ENCODE peak calls at places on chromosomes 2 and 18, in eight cellular contexts. H is AG10803, L is gastrocnemius medialis, M is spleen, V is BJ, J is Peyer's patch, E is fibroblast of lung, A is mammary epithelial cell. Z is an unnamed sample.

GRCh38 chr2:44101246-44101645 is 67.4 kb upstream of the PPM1B start:
- DNase-seq in H (no peak), L (no peak), M (no peak), V (no peak), J (no peak), E (no peak), A (no peak), Z (no peak)

GRCh38 chr2:205967391-205968075 is 118.4 kb downstream of the INO80D start:
- DNase-seq in H (peak), L (no peak), M (no peak), V (no peak), J (no peak), E (peak), A (no peak), Z (peak)

GRCh38 chr2:18093196-18093595 is 214.7 kb downstream of the KCNS3 start:
- DNase-seq in H (no peak), L (no peak), M (no peak), V (no peak), J (no peak), E (no peak), A (no peak), Z (no peak)

GRCh38 chr2:171405546-171405945 is 28.2 kb downstream of the METTL8 start:
- DNase-seq in H (no peak), L (no peak), M (no peak), V (no peak), J (no peak), E (no peak), A (no peak), Z (no peak)

GRCh38 chr18:80202264-80202998 is 44.9 kb downstream of the PARD6G start:
- DNase-seq in H (no peak), L (no peak), M (no peak), V (no peak), J (no peak), E (peak), A (no peak), Z (no peak)

GRCh38 chr2:64319930-64320329 is 134.0 kb upstream of the LGALSL start:
- DNase-seq in H (no peak), L (no peak), M (no peak), V (no peak), J (no peak), E (no peak), A (no peak), Z (no peak)

GRCh38 chr2:67145851-67146250 is 251.3 kb upstream of the ETAA1 start:
- DNase-seq in H (no peak), L (no peak), M (no peak), V (no peak), J (no peak), E (peak), A (no peak), Z (peak)

GRCh38 chr2:6068441-6068935 is 376.3 kb downstream of the SOX11 start:
- DNase-seq in H (no peak), L (no peak), M (no peak), V (no peak), J (no peak), E (no peak), A (no peak), Z (no peak)

GRCh38 chr18:32714571-32715148 is 58.2 kb downstream of the KLHL14 start:
- DNase-seq in H (peak), L (no peak), M (no peak), V (no peak), J (peak), E (peak), A (peak), Z (peak)

GRCh38 chr18:3067213-3068118 is 54.5 kb upstream of the LPIN2 start:
- DNase-seq in H (no peak), L (no peak), M (no peak), V (no peak), J (no peak), E (no peak), A (no peak), Z (no peak)

GRCh38 chr2:105571445-105571987 is 172.7 kb upstream of the FHL2 start:
- DNase-seq in H (no peak), L (no peak), M (no peak), V (no peak), J (no peak), E (no peak), A (no peak), Z (no peak)

GRCh38 chr2:221569342-221570278 is 2.5 kb downstream of the EPHA4 start:
- DNase-seq in H (no peak), L (no peak), M (peak), V (no peak), J (no peak), E (no peak), A (no peak), Z (no peak)

GRCh38 chr18:2921778-2922177 is 75.0 kb downstream of the EMILIN2 start:
- DNase-seq in H (no peak), L (no peak), M (no peak), V (no peak), J (peak), E (no peak), A (no peak), Z (no peak)

GRCh38 chr2:168661404-168661869 is 141.0 kb upstream of the NOSTRIN start:
- DNase-seq in H (no peak), L (no peak), M (no peak), V (no peak), J (no peak), E (no peak), A (no peak), Z (no peak)

GRCh38 chr18:74430811-74431571 is 26.1 kb downstream of the DIPK1C start:
- DNase-seq in H (no peak), L (no peak), M (no peak), V (no peak), J (no peak), E (no peak), A (no peak), Z (no peak)

GRCh38 chr2:105671156-105671555 is 73.6 kb upstream of the NCK2 start:
- DNase-seq in H (peak), L (no peak), M (no peak), V (no peak), J (no peak), E (peak), A (no peak), Z (peak)

GRCh38 chr2:235766206-235766794 is 272.5 kb downstream of the AGAP1 start:
- DNase-seq in H (peak), L (peak), M (no peak), V (peak), J (peak), E (peak), A (peak), Z (peak)

GRCh38 chr2:140975237-140975636 is 1155.6 kb downstream of the LRP1B start:
- DNase-seq in H (peak), L (no peak), M (no peak), V (no peak), J (no peak), E (no peak), A (peak), Z (peak)

GRCh38 chr2:121627525-121628050 is 21.7 kb downstream of the CLASP1 start:
- DNase-seq in H (no peak), L (no peak), M (no peak), V (no peak), J (no peak), E (no peak), A (no peak), Z (no peak)

GRCh38 chr2:152525277-152525838 is 190.4 kb downstream of the FMNL2 start:
- DNase-seq in H (peak), L (no peak), M (no peak), V (no peak), J (no peak), E (peak), A (peak), Z (peak)

GRCh38 chr2:229417906-229418305 is 146.8 kb upstream of the PID1 start:
- DNase-seq in H (no peak), L (no peak), M (no peak), V (no peak), J (no peak), E (no peak), A (no peak), Z (no peak)

GRCh38 chr2:116776556-116776955 is 1037.9 kb upstream of the DDX18 start:
- DNase-seq in H (no peak), L (no peak), M (no peak), V (no peak), J (no peak), E (no peak), A (no peak), Z (no peak)
- TF ChIP-seq CTCF in H (no peak), L (no peak), M (no peak), V (no peak), J (no peak), E (no peak), A (no peak), Z (no peak)

GRCh38 chr2:219369447-219369861 is 18.3 kb downstream of the DNPEP start:
- DNase-seq in H (peak), L (peak), M (no peak), V (peak), J (peak), E (peak), A (peak), Z (peak)

GRCh38 chr2:219368690-219369108 is 19.0 kb downstream of the DNPEP start:
- DNase-seq in H (peak), L (no peak), M (no peak), V (peak), J (no peak), E (peak), A (peak), Z (peak)
- H3K4me3 ChIP-seq in H (peak), L (no peak), M (no peak), V (no peak), J (no peak), E (no peak), A (no peak), Z (peak)

GRCh38 chr2:115910270-115910669 is 1467.8 kb downstream of the DPP10 start:
- DNase-seq in H (no peak), L (no peak), M (no peak), V (no peak), J (no peak), E (no peak), A (no peak), Z (no peak)
- TF ChIP-seq CTCF in H (no peak), L (no peak), M (no peak), V (no peak), J (no peak), E (no peak), A (no peak), Z (no peak)

DNA sequence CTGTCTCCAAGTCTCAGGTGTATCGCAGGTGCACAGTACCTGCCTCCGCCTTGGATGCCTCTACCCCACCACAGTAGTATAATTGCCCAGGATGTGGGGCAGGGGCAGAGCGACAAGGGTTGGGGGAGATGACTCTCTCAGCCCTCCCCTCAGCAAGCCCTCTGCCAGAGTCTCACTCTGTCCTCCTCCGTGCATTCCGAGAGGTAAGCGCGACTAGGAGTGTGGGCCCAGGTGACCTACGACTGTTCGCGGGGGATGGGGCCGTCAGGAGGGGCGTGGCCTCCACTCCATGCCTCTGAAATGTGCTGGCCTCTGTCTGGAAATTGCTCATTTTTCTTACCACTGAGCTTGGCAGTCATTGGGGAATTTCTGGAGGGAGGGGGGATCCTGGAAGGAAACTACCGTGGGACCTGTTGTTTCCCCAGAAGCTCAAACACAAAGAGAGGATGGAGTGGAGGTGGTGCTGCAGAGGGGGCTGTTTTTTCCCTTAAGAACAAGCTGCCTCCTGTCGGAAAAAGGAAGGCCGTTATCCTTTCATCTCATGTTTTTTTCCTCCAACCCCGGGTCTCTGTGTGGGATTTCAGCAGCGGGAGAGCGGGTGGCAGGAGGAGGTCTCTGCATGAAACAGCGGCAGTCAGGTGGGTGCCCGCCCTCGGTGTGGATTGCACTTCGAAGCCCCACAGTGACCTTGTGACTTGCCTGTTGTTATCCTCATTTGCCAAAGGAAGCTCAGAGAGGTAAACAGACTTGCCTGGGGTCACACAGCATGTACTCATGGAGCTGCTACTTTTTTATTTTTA is 13.0 kb upstream of the RALB start:
- DNase-seq in H (peak), L (no peak), M (peak), V (peak), J (peak), E (peak), A (peak), Z (peak)
- H3K4me3 ChIP-seq in H (peak), L (no peak), M (no peak), V (no peak), J (no peak), E (no peak), A (no peak), Z (no peak)

GRCh38 chr2:195732569-195732968 is 75.5 kb downstream of the SLC39A10 start:
- DNase-seq in H (no peak), L (no peak), M (no peak), V (no peak), J (no peak), E (no peak), A (no peak), Z (no peak)

GRCh38 chr2:195734395-195734794 is 77.4 kb downstream of the SLC39A10 start:
- DNase-seq in H (no peak), L (no peak), M (no peak), V (no peak), J (no peak), E (no peak), A (no peak), Z (peak)

GRCh38 chr2:195741191-195741590 is 84.2 kb downstream of the SLC39A10 start:
- DNase-seq in H (no peak), L (no peak), M (no peak), V (no peak), J (no peak), E (no peak), A (no peak), Z (no peak)

GRCh38 chr2:195737531-195738162 is 80.6 kb downstream of the SLC39A10 start:
- DNase-seq in H (no peak), L (no peak), M (no peak), V (no peak), J (no peak), E (peak), A (no peak), Z (peak)
- TF ChIP-seq CTCF in H (no peak), L (no peak), M (no peak), V (no peak), J (no peak), E (no peak), A (no peak), Z (no peak)

DNA sequence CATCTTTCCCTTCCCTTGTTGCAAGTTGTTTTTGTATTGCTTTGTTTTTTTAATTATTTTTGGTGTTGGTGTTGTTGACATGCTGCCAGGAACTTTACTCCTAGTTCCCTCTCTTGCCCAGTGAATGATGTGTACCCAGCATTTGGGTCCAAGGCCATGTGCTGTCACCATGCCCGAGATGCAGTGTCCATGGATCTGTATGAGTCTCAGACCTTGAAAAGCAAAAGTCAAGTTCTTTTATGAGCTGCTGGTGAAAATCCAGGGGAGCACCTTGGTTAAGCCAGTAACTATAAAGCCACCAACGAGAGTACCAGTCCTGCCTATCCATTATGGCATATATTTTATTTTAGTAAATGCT is 236.4 kb downstream of the BCL11A start:
- DNase-seq in H (no peak), L (no peak), M (no peak), V (no peak), J (no peak), E (no peak), A (no peak), Z (no peak)
- H3K4me3 ChIP-seq in H (no peak), L (no peak), M (no peak), V (no peak), J (no peak), E (no peak), A (no peak), Z (no peak)